ENCODE peak calls at places on chromosomes 5 and 9, in eight cellular contexts. Z is stimulated activated naive CD8-positive, alpha-beta T cell treated with anti-CD3 and anti-CD28 coated beads, Interleukin-15, Interleukin-2, amounts not matched to agents 100 U/mL and 50 U/mL, for 24 hours; J is activated CD8-positive, alpha-beta memory T cell treated with anti-CD3 and anti-CD28 coated beads for 1 hour; D is KBM-7; Q is Caco-2; V is iPS-NIHi11; S is T follicular helper cell; Y is stimulated activated CD8-positive, alpha-beta memory T cell treated with anti-CD3 and anti-CD28 coated beads, Interleukin-7, amount 100 ng/mL, for 48 hours. R is an unnamed sample.

GRCh38 chr9:36143242-36143641 is 6.7 kb downstream of the GLIPR2 start:
- DNase-seq in S (no peak), Z (no peak), D (no peak), V (no peak), Y (no peak), J (no peak), Q (no peak), R (no peak)

GRCh38 chr9:6055213-6055612 is 39.8 kb upstream of the RANBP6 start:
- DNase-seq in Y (no peak), D (peak), V (peak), J (no peak), S (no peak), Q (peak), Z (peak), R (no peak)

GRCh38 chr5:76192837-76193236 is 109.7 kb downstream of the SV2C start:
- DNase-seq in Y (no peak), Z (no peak), J (no peak), D (no peak), Q (no peak), S (no peak), V (no peak), R (no peak)

GRCh38 chr5:91562922-91563321 is 179.8 kb upstream of the ARRDC3 start:
- DNase-seq in Q (no peak), V (no peak), D (no peak), J (no peak), Y (no peak), S (no peak), Z (no peak), R (no peak)

GRCh38 chr5:86525623-86526022 is 92.1 kb upstream of the COX7C start:
- DNase-seq in Y (no peak), Q (no peak), S (no peak), V (no peak), J (no peak), D (no peak), Z (no peak), R (no peak)

GRCh38 chr9:114624656-114625055 is 13.6 kb downstream of the TMEM268 start:
- DNase-seq in Q (no peak), Y (no peak), S (no peak), V (no peak), J (no peak), D (no peak), Z (no peak), R (no peak)

GRCh38 chr5:74179183-74179582 is 461.3 kb downstream of the ENC1 start:
- DNase-seq in Y (no peak), S (no peak), Z (no peak), D (no peak), Q (no peak), J (no peak), V (peak), R (no peak)

GRCh38 chr9:23005061-23005690 is 558.6 kb downstream of the DMRTA1 start:
- DNase-seq in Y (no peak), V (no peak), J (no peak), Z (no peak), Q (no peak), S (no peak), D (no peak), R (no peak)

GRCh38 chr5:175394601-175395000 is 49.4 kb downstream of the DRD1 start:
- DNase-seq in Y (no peak), J (no peak), S (no peak), D (no peak), Z (no peak), V (no peak), Q (no peak), R (no peak)

GRCh38 chr9:129624168-129624759 is 1.7 kb upstream of the NTMT1 start:
- DNase-seq in Z (peak), V (peak), S (peak), D (peak), Y (no peak), J (no peak), Q (peak), R (no peak)

GRCh38 chr5:138752951-138753793 is at the start of gene CTNNA1:
- DNase-seq in J (peak), S (peak), Z (peak), D (peak), Q (peak), Y (peak), V (peak), R (no peak)

GRCh38 chr5:81605299-81605698 is 145.6 kb downstream of the SSBP2 start:
- DNase-seq in D (no peak), V (no peak), Y (no peak), S (no peak), J (no peak), Z (no peak), Q (no peak), R (no peak)

GRCh38 chr5:163727028-163727427 is 221.6 kb downstream of the MAT2B start:
- DNase-seq in Z (no peak), D (peak), Q (no peak), Y (no peak), S (no peak), V (no peak), J (no peak), R (no peak)

GRCh38 chr9:77663754-77664153 is 15.6 kb upstream of the GNA14 start:
- DNase-seq in Z (no peak), V (peak), J (no peak), D (no peak), S (no peak), Q (no peak), Y (no peak), R (no peak)

GRCh38 chr9:73081979-73082657 is 69.5 kb upstream of the ANXA1 start:
- DNase-seq in Y (no peak), D (peak), S (no peak), J (no peak), Z (no peak), V (peak), Q (peak), R (no peak)

GRCh38 chr9:127182901-127183746 is 60.7 kb upstream of the ANGPTL2 start:
- DNase-seq in V (no peak), Q (no peak), S (no peak), D (no peak), Y (no peak), J (no peak), Z (no peak), R (no peak)

GRCh38 chr5:126269511-126269910 is 153.7 kb upstream of the GRAMD2B start:
- DNase-seq in Q (no peak), S (no peak), J (no peak), Y (no peak), D (no peak), V (no peak), Z (no peak), R (no peak)

GRCh38 chr9:118618744-118619299 is 750.4 kb downstream of the BRINP1 start:
- DNase-seq in J (no peak), V (no peak), Q (no peak), S (no peak), Z (no peak), Y (no peak), D (no peak), R (no peak)

GRCh38 chr9:18706648-18707047 is 232.7 kb downstream of the ADAMTSL1 start:
- DNase-seq in Y (no peak), Q (no peak), V (no peak), Z (no peak), J (no peak), S (no peak), D (no peak), R (no peak)

GRCh38 chr9:132536124-132536523 is 46.3 kb upstream of the BARHL1 start:
- DNase-seq in Z (no peak), J (no peak), S (no peak), V (no peak), Y (no peak), D (no peak), Q (no peak), R (no peak)

GRCh38 chr9:129081388-129081889 is 528 bp downstream of the DOLPP1 start:
- DNase-seq in Z (no peak), Y (no peak), J (no peak), Q (no peak), V (peak), S (no peak), D (no peak), R (no peak)

GRCh38 chr5:87390075-87390474 is 22.7 kb downstream of the CCNH start:
- DNase-seq in D (no peak), Z (no peak), S (no peak), Q (no peak), V (no peak), J (no peak), Y (no peak), R (no peak)

GRCh38 chr9:119611564-119611963 is 242.3 kb upstream of the BRINP1 start:
- DNase-seq in Y (no peak), S (no peak), Z (no peak), V (no peak), J (no peak), D (no peak), Q (no peak), R (no peak)

GRCh38 chr9:108696156-108696555 is 159.6 kb downstream of the ACTL7B start:
- DNase-seq in Q (no peak), D (no peak), Z (no peak), Y (no peak), J (no peak), V (no peak), S (no peak), R (no peak)

GRCh38 chr9:96122756-96123155 is 179.2 kb downstream of the HSD17B3 start:
- DNase-seq in S (no peak), J (no peak), V (no peak), Y (no peak), Q (no peak), D (no peak), Z (no peak), R (no peak)

GRCh38 chr5:67015577-67016290 is 180.9 kb downstream of the CD180 start:
- DNase-seq in D (no peak), Q (no peak), Y (no peak), V (no peak), S (no peak), Z (no peak), J (no peak), R (no peak)

R was measured in cerebellar nuclear complex.